ENCODE peak calls at places on chromosome 21, in eight cellular contexts. H, K, W, N, C, S, B and G are unnamed samples. For H3K27me3 and H3K4me1, the result is how much of the 10 kb centered on the place peaks cover.

GRCh38 chr21:26719750-26720149 is 125.5 kb downstream of the ADAMTS1 start:
- DNase-seq in H (no peak), S (no peak), B (no peak), K (no peak), N (no peak), C (no peak), W (no peak), G (no peak)

GRCh38 chr21:38769253-38769780 is 36.4 kb upstream of the ETS2 start:
- DNase-seq in B (no peak), C (no peak), H (no peak), N (no peak), W (no peak), S (peak), K (no peak), G (no peak)

GRCh38 chr21:38993561-38993960 is 187.8 kb downstream of the ETS2 start:
- DNase-seq in B (peak), C (peak), H (peak), K (no peak), S (peak), N (no peak), W (no peak), G (peak)

GRCh38 chr21:46160563-46161179 is 5.3 kb upstream of the FTCD start:
- DNase-seq in H (peak), C (no peak), W (no peak), N (no peak), B (no peak), K (no peak), S (no peak), G (no peak)

GRCh38 chr21:33025471-33026298 is at the start of gene OLIG2:
- DNase-seq in C (no peak), K (no peak), N (no peak), S (peak), W (no peak), H (no peak), B (no peak), G (no peak)

GRCh38 chr21:31260790-31261189 is 83.3 kb downstream of the TIAM1 start:
- DNase-seq in B (no peak), K (no peak), S (peak), C (no peak), N (no peak), W (no peak), H (no peak), G (no peak)

GRCh38 chr21:27581168-27581567 is 614.3 kb upstream of the ADAMTS5 start:
- DNase-seq in K (no peak), B (no peak), H (no peak), W (no peak), C (no peak), N (no peak), S (peak), G (no peak)

GRCh38 chr21:27480841-27481261 is 514.0 kb upstream of the ADAMTS5 start:
- DNase-seq in K (no peak), H (no peak), C (no peak), S (peak), B (no peak), N (no peak), W (no peak), G (no peak)

GRCh38 chr21:16773206-16773605 is 739.6 kb upstream of the CXADR start:
- DNase-seq in H (no peak), N (no peak), W (no peak), C (no peak), S (peak), B (no peak), K (no peak), G (no peak)

GRCh38 chr21:17921579-17922530 is 102.7 kb upstream of the C21orf91 start:
- DNase-seq in K (no peak), C (no peak), B (peak), S (peak), W (no peak), N (no peak), H (no peak), G (peak)

GRCh38 chr21:46428987-46429710 is 29.5 kb upstream of the DIP2A start:
- DNase-seq in C (no peak), B (no peak), S (no peak), K (no peak), N (no peak), H (no peak), W (peak), G (no peak)

GRCh38 chr21:38282921-38283320 is 26.1 kb downstream of the KCNJ15 start:
- DNase-seq in N (no peak), K (no peak), W (no peak), B (no peak), H (no peak), S (peak), C (no peak), G (no peak)

GRCh38 chr21:28336299-28336698 is 656.4 kb downstream of the LTN1 start:
- DNase-seq in H (peak), W (no peak), N (no peak), S (peak), B (no peak), C (no peak), K (no peak), G (peak)

GRCh38 chr21:44930543-44930981 is 9.3 kb upstream of the SLX9 start:
- DNase-seq in C (no peak), H (no peak), N (peak), S (no peak), K (no peak), B (no peak), W (peak), G (no peak)
- H3K27me3 ChIP-seq in C (under half), H (under half), N (under half), S (half or more), K (half or more), B (under half), W (half or more), G (under half)

DNA sequence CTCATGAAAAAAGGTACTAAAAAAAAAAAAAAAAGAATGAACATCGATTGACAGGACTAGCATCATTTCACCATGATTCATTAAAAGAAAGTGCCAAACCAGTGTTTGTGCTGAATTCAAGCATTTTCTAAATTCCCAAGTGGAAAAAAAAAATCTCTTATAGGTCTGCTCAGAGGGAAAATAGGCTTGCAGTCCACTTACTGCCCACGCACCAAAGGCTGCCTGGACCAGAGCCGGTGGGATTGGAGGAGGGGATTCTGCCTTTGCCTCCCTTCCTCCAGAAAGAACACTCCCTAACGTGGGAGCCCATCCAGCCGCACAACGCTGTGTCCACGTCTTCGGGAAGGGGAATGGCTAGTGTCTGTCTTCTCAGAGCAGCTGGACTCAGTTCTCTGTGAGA is 5.5 kb upstream of the TRAPPC10 start:
- DNase-seq in H (no peak), S (peak), W (peak), B (peak), K (peak), C (no peak), N (no peak), G (no peak)
- H3K27ac ChIP-seq in H (no peak), S (peak), W (no peak), B (peak), K (peak), C (peak), N (no peak), G (no peak)

GRCh38 chr21:44871576-44872265 is 1.8 kb downstream of the PTTG1IP start:
- DNase-seq in N (no peak), K (peak), W (no peak), S (peak), B (no peak), H (peak), C (peak), G (peak)

GRCh38 chr21:44872568-44873355 is 728 bp downstream of the PTTG1IP start:
- DNase-seq in H (peak), W (peak), K (peak), B (peak), N (no peak), C (peak), S (peak), G (peak)

GRCh38 chr21:44869860-44870747 is 3.4 kb downstream of the PTTG1IP start:
- DNase-seq in N (no peak), S (peak), K (peak), W (no peak), B (peak), H (peak), C (peak), G (no peak)

GRCh38 chr21:44872266-44872567 is 1.3 kb downstream of the PTTG1IP start:
- DNase-seq in S (no peak), B (no peak), H (no peak), K (no peak), C (no peak), W (no peak), N (no peak), G (no peak)

GRCh38 chr21:44870748-44871495 is 2.6 kb downstream of the PTTG1IP start:
- DNase-seq in H (peak), W (no peak), N (no peak), C (no peak), K (peak), B (no peak), S (no peak), G (peak)
- H3K4me1 ChIP-seq in H (half or more), W (half or more), N (half or more), C (half or more), K (half or more), B (under half), S (under half), G (under half)

DNA sequence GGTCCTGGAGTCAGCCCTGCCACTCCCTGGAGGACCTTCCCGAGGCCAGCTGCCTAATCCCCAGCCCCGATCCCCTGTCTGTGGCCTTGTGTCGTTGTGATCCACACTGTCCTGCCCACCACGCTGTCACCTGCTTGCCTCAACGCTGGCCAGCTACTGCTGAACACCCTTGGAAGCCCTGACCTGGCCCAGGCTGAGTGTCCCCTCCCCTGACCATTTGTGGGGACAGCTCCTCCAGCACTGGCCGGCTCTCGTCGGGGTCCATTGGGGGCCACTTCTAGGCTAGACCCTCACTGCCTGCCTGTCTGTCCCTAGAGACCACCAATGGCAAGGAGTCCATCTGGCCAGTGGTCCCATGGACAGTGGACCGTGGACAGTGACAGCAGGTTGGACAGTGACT is 12.0 kb upstream of the UMODL1 start:
- DNase-seq in B (no peak), W (no peak), K (no peak), N (no peak), C (no peak), S (no peak), H (no peak), G (no peak)
- H3K27me3 ChIP-seq in B (under half), W (under half), K (under half), N (under half), C (under half), S (under half), H (under half), G (under half)

DNA sequence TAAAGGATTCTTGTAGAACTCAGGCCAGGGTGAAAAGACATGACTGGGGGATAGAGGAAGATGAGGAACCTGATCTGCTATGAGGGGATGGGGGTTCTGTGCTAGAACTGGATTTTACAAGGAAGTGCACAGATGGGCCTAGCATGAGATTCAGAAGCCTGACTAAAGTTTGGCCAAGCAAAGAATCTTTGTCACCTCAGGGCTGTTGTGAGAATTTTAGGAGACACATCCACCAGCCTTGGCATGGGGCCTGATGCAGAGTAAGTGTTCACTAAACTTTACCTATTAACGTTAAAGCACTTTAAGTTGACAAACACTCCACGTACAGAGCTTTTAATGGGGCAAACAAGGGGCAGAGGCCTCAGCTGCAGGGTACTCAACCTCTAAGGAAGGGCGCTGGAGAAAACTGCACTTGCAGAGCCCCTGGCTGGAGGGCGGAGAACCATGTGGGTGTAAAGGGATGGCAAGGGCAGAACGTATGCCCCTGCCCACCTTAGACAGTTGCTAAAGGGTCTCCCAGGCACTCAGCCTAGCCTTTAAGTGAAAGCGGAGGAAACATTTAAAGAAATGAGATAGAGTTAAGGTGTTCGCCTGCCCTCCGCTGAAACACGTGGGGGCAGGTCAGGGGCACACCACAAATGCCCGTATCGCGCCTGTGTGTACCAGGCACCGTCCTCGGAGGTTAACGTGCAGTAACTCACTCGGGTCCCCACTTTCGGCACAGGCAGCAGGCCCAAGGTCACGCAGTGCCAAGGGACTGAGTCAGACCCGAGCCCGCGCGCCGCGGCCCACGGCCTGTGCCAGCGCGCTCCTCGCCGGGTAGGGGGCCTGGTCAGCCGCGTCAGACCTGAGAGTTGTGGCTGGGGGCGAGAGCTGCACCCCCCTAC is 990 bp upstream of the MRPS6 start:
- DNase-seq in W (no peak), H (peak), K (no peak), B (no peak), N (peak), C (no peak), S (no peak), G (peak)
- H3K27ac ChIP-seq in W (peak), H (peak), K (peak), B (peak), N (no peak), C (peak), S (peak), G (peak)

DNA sequence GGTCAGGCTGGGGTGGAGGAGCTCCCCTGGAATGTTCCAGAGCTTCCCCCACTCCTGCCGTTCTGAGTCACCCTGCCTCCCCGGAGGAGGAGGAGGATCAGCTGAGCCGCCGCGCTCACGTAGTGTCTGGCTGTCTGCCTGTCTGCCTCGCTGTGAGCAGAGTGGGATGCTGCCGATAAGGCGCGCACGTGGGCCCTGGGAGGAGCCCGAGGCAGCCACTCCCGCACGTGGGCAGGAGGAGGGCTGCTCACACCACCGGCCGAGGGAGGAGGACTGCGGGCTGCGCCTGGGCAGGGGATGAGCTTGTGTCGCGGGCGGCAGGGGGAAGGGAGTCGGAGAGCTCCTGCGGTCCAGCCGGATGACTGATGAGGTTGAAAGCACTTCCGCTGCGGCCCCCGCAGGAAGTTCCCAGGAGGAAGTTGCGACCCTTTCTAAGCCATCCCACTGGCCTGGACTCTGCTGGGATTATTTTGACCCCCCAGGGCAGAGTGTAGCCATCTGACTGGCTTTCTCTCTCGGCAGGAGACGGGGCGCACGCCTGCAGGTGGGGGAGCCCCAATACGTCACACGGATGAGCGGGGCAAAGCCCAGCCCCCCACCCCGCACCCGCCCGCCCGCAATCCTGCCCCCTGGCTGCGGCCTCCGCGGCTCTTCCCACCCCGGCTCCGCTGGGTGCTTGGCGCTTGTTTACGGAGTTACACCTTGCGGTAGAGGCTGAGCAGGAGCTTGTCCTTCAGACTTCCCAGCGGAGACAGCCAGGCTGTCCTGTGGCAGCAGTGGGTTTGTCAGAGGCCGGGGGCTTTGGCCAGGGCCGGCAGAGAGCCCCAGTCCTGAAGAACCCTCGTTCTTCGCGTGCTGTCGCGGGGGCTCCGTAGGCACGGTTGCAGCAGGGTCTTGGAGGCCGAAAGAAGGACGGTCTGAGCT is 9.8 kb downstream of the PDXK start:
- DNase-seq in B (peak), H (peak), S (peak), N (peak), C (peak), W (peak), K (peak), G (peak)
- H3K4me1 ChIP-seq in B (under half), H (half or more), S (under half), N (under half), C (under half), W (half or more), K (half or more), G (under half)

DNA sequence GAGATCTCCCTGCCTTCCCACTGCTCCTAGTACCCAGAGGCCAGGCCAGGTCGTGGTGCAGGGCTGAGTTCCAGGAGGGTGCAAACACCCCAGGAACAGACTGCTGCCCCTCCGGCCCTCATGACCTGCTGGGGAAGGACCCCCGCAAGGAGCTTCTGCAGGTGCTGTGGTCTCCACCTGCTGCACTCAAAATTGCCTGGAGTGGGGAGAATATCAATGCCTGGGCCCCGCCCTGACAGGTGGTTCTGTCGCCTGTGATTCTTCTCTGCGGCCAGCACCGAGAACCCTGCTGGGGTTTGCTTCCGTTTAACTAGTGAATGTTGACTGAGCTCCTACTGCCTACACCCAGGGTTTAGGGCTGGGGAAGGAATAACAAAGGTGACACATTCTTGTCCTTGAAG is 2.1 kb upstream of the TFF3 start:
- DNase-seq in C (no peak), S (no peak), B (no peak), H (no peak), K (no peak), N (no peak), W (no peak), G (no peak)
- H3K27me3 ChIP-seq in C (under half), S (under half), B (under half), H (under half), K (under half), N (under half), W (under half), G (under half)